ENCODE peak calls at places on chromosomes 4 and X, in five cellular contexts. R is astrocyte of the cerebellum, J is type B pancreatic cell, W is spleen, A is uterus. M is an unnamed sample.

GRCh38 chr4:1231637-1232360 is 17.1 kb downstream of the CTBP1 start:
- DNase-seq in R (no peak), J (no peak), W (no peak), A (no peak), M (no peak)

GRCh38 chr4:19776021-19776459 is 475.7 kb upstream of the SLIT2 start:
- DNase-seq in R (peak; percentile 90), J (no peak), W (no peak), A (no peak), M (no peak)

GRCh38 chr4:77449996-77450395 is 155.6 kb upstream of the CXCL13 start:
- DNase-seq in R (no peak), J (no peak), W (no peak), A (no peak), M (no peak)

GRCh38 chrX:71170660-71171059 is 26.0 kb downstream of the NLGN3 start:
- DNase-seq in R (no peak), J (no peak), W (peak; percentile 62), A (no peak), M (no peak)

GRCh38 chrX:24838624-24839023 is 144.9 kb downstream of the POLA1 start:
- DNase-seq in R (peak; percentile 24), J (no peak), W (no peak), A (no peak), M (no peak)

GRCh38 chr4:153137168-153137567 is 67.1 kb upstream of the TRIM2 start:
- DNase-seq in R (peak; percentile 86), J (no peak), W (no peak), A (peak; percentile 73), M (no peak)

GRCh38 chrX:153537526-153538295 is 20.3 kb downstream of the ATP2B3 start:
- DNase-seq in R (no peak), J (no peak), W (no peak), A (no peak), M (no peak)

GRCh38 chrX:141619336-141619735 is 29.8 kb downstream of the SPANXA2 start:
- DNase-seq in R (no peak), J (no peak), W (no peak), A (no peak), M (no peak)

GRCh38 chr4:65344278-65344825 is 325.9 kb downstream of the EPHA5 start:
- DNase-seq in R (peak; percentile 32), J (no peak), W (no peak), A (no peak), M (no peak)

M was measured in ureter.